ENCODE peak calls at places on chromosomes 12 and 14, in six cellular contexts. I is stomach, Q is GM12892, P is NB4, A is body of pancreas, T is breast epithelium. W is an unnamed sample.

GRCh38 chr14:52313493-52313881 is 625 bp upstream of the PTGER2 start:
- DNase-seq in Q (no peak), A (no peak), I (no peak), T (no peak), P (no peak), W (no peak)

GRCh38 chr12:55828357-55828756 is 1.0 kb downstream of the DNAJC14 start:
- DNase-seq in I (no peak), P (no peak), T (no peak), Q (no peak), A (no peak), W (no peak)

GRCh38 chr14:91321131-91321530 is 76.6 kb upstream of the GPR68 start:
- DNase-seq in I (no peak), T (no peak), A (no peak), P (no peak), Q (no peak), W (peak)

GRCh38 chr14:37594238-37594915 is 672 bp downstream of the FOXA1 start:
- DNase-seq in I (peak), A (peak), Q (no peak), P (peak), T (no peak), W (no peak)

GRCh38 chr12:94725375-94726168 is 75.2 kb upstream of the TMCC3 start:
- DNase-seq in T (no peak), A (no peak), Q (no peak), P (peak), I (peak), W (no peak)

GRCh38 chr12:84642201-84642600 is 270.4 kb downstream of the SLC6A15 start:
- DNase-seq in Q (no peak), I (no peak), P (no peak), A (no peak), T (no peak), W (no peak)

GRCh38 chr14:91015435-91015834 is 45.0 kb downstream of the RPS6KA5 start:
- DNase-seq in I (no peak), P (no peak), T (no peak), A (no peak), Q (no peak), W (no peak)

GRCh38 chr14:102525213-102526143 is 15.9 kb upstream of the ANKRD9 start:
- DNase-seq in T (no peak), P (peak), A (no peak), I (no peak), Q (no peak), W (no peak)

GRCh38 chr12:102917026-102917787 is at the start of gene PAH:
- DNase-seq in P (peak), T (no peak), A (peak), I (peak), Q (peak), W (peak)

GRCh38 chr12:51905507-51906438 is 1.5 kb upstream of the ACVRL1 start:
- DNase-seq in I (peak), A (peak), T (no peak), Q (no peak), P (no peak), W (no peak)

GRCh38 chr14:52052289-52052943 is 16.4 kb downstream of the NID2 start:
- DNase-seq in P (no peak), I (no peak), T (no peak), A (no peak), Q (no peak), W (no peak)

GRCh38 chr12:123131879-123132402 is 18.9 kb downstream of the PITPNM2 start:
- DNase-seq in A (peak), P (no peak), Q (no peak), T (peak), I (peak), W (peak)

GRCh38 chr12:56154246-56154771 is 1.9 kb downstream of the MYL6B start:
- DNase-seq in A (no peak), Q (no peak), I (no peak), T (no peak), P (no peak), W (no peak)

GRCh38 chr12:7498832-7499231 is 4.7 kb downstream of the CD163 start:
- DNase-seq in T (no peak), P (peak), I (no peak), Q (no peak), A (no peak), W (no peak)

GRCh38 chr12:101038289-101038871 is 171.7 kb downstream of the SLC5A8 start:
- DNase-seq in A (no peak), T (no peak), I (no peak), Q (no peak), P (peak), W (no peak)

GRCh38 chr14:82422186-82422585 is 888.5 kb upstream of the SEL1L start:
- DNase-seq in I (no peak), Q (no peak), A (no peak), P (no peak), T (no peak), W (no peak)

GRCh38 chr12:123816896-123817537 is 54.9 kb downstream of the DNAH10 start:
- DNase-seq in Q (no peak), A (no peak), T (no peak), P (no peak), I (no peak), W (no peak)

GRCh38 chr14:74902941-74903705 is 19.9 kb downstream of the RPS6KL1 start:
- DNase-seq in P (no peak), T (no peak), Q (no peak), I (no peak), A (no peak), W (no peak)

GRCh38 chr14:74907744-74908143 is 15.3 kb downstream of the RPS6KL1 start:
- DNase-seq in Q (no peak), P (no peak), I (no peak), T (no peak), A (no peak), W (no peak)

GRCh38 chr14:74906923-74907620 is 16.0 kb downstream of the RPS6KL1 start:
- DNase-seq in T (no peak), P (no peak), I (no peak), Q (no peak), A (no peak), W (peak)

GRCh38 chr14:74904623-74905503 is 18.2 kb downstream of the RPS6KL1 start:
- DNase-seq in A (no peak), I (no peak), P (no peak), T (no peak), Q (no peak), W (no peak)

DNA sequence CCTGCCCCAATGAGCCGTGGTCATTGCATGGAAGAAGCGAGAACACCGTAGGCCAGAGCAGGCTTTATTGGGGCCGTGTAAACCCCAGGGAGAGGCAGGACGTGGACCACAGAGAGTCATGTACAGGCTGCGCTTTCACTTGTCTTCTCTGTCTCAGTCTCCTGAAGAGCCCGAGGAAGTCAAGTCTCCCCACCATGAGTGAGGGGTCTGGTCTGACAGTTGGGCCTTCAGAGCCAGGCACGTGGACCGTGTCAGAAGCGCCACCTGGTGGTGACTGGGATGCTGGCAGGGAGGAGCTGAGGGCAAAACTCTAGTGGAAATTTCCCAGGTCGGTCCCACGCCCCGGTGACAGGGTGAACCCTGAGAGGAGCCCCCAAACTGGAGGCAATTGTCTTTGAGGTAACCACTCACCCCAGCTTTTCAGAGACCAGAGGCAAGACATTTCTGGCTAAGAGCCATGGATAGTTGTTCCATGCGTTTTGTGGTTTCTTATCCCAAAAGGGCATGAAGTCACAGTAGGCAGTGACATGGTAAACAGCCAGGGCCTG is 17.4 kb downstream of the RPS6KL1 start:
- DNase-seq in A (peak), P (peak), T (no peak), I (peak), Q (peak), W (peak)
- TF ChIP-seq POLR2A in A (peak), P (no peak), T (no peak), I (no peak), Q (no peak), W (no peak)

GRCh38 chr12:49902399-49903350 is 1.0 kb downstream of the FAIM2 start:
- DNase-seq in I (no peak), Q (no peak), P (no peak), A (peak), T (no peak), W (peak)

GRCh38 chr12:49903351-49903699 is 375 bp downstream of the FAIM2 start:
- DNase-seq in T (no peak), Q (no peak), I (no peak), P (no peak), A (peak), W (peak)

GRCh38 chr12:49904601-49905000 is 901 bp upstream of the FAIM2 start:
- DNase-seq in I (no peak), P (no peak), A (no peak), T (no peak), Q (no peak), W (no peak)

GRCh38 chr12:49901986-49902385 is 1.7 kb downstream of the FAIM2 start:
- DNase-seq in Q (no peak), A (no peak), P (no peak), T (no peak), I (no peak), W (peak)

GRCh38 chr12:49903700-49904423 is at the start of gene FAIM2:
- DNase-seq in Q (no peak), I (no peak), T (no peak), A (no peak), P (no peak), W (peak)
- TF ChIP-seq POLR2A in Q (no peak), I (no peak), T (no peak), A (no peak), P (no peak), W (no peak)

GRCh38 chr12:117998719-117999118 is 17.8 kb upstream of the RFC5 start:
- DNase-seq in P (no peak), Q (no peak), I (no peak), T (no peak), A (no peak), W (no peak)
- TF ChIP-seq POLR2A in P (no peak), Q (no peak), I (no peak), T (no peak), A (no peak), W (no peak)

DNA sequence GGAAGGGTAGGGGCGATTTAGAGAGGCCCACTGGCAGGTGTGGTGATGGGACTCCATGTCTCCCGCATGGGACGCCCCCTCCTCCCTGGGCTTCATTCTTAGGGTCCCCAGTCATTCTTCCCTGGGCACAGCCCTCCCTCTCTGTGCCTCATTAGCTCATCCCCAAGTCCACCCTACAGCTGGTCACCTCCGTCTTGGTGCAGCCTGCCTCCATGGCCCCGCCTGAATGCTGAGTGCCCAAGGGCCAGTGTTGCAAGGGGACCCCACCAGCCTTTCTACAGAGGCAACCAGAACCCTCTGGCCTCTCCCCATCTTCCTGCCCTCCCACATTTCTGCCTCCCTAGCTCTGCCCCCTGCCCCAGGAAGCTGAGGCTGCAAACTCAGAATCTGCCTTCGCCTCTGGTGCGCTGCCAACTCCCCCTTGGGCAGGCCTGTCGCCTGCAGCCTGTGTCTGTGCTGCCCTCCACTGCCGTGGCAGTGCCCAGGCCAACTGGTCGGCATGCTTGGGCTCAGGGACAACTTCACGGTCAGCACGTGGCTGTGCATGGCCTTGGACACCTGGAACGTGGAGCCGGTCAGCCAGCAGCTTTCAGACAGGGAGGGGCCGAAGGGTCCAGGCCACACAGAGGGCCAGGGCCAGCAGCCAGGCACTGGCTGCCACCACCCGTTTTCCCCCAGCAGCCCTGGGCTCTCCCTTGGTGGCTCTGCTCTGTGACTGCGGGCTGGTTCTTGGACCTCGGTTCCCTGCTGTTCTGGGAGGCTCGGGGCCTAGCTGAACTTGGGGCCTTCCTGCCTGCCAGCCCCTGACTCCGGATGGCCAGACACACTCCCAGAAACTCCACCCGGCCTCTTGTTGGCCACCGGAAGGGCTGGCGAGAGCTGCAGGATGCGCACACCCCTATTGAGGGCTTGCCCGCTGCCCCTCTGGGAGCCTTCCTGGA is 33.9 kb upstream of the PPP1R13B start:
- DNase-seq in T (no peak), Q (no peak), P (no peak), I (peak), A (peak), W (peak)
- TF ChIP-seq POLR2A in T (no peak), Q (no peak), P (no peak), I (no peak), A (peak), W (no peak)

DNA sequence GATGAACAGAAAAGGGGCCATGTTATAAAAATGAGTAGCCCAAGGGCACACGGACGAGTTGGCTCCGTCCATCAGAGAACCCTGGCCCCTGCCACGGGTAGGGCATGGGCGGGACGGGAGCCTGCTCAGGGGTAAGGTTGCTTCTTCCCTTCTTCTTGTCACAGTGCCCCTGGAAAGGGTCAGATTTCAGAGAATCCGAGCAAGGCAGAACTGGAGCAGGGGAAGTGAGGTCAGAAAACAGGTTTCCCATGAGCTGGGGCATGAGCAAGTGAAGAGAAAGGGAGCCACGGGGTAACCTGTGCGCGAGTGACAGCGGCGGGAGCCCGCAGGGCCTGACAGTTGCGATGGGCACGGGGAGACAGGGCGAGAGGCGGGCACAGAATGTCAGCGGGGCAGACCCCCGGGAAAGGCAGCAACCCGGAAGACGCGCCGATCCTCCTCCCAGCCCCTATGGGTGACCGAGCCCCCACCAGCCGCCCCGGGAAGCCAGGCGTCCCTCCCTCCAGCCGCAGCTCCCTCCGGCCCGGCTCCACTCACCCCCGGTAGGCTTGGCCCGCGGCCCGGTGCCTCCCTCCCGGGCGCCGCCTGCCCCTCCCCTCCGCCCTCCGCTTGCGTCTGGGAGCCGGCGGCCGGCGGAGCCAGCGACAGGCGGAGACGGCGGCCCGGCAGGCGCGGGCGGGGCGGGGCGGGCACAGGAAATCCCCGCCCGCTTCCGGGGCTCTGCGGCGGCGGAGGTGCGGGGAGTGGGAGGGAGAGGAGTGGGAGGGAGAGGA is at the start of gene ZNF641:
- DNase-seq in I (peak), A (peak), P (peak), Q (peak), T (peak), W (peak)
- TF ChIP-seq POLR2A in I (no peak), A (peak), P (peak), Q (peak), T (peak), W (no peak)

GRCh38 chr12:115338566-115339294 is 654.8 kb upstream of the TBX3 start:
- DNase-seq in A (no peak), Q (no peak), I (no peak), T (no peak), P (no peak), W (no peak)

GRCh38 chr12:115335594-115335993 is 651.6 kb upstream of the TBX3 start:
- DNase-seq in A (no peak), P (no peak), T (no peak), I (no peak), Q (no peak), W (no peak)

GRCh38 chr12:115335048-115335447 is 651.1 kb upstream of the TBX3 start:
- DNase-seq in A (no peak), P (no peak), Q (no peak), I (no peak), T (no peak), W (no peak)

GRCh38 chr12:115336506-115336905 is 652.5 kb upstream of the TBX3 start:
- DNase-seq in I (no peak), P (no peak), A (no peak), T (no peak), Q (no peak), W (no peak)

DNA sequence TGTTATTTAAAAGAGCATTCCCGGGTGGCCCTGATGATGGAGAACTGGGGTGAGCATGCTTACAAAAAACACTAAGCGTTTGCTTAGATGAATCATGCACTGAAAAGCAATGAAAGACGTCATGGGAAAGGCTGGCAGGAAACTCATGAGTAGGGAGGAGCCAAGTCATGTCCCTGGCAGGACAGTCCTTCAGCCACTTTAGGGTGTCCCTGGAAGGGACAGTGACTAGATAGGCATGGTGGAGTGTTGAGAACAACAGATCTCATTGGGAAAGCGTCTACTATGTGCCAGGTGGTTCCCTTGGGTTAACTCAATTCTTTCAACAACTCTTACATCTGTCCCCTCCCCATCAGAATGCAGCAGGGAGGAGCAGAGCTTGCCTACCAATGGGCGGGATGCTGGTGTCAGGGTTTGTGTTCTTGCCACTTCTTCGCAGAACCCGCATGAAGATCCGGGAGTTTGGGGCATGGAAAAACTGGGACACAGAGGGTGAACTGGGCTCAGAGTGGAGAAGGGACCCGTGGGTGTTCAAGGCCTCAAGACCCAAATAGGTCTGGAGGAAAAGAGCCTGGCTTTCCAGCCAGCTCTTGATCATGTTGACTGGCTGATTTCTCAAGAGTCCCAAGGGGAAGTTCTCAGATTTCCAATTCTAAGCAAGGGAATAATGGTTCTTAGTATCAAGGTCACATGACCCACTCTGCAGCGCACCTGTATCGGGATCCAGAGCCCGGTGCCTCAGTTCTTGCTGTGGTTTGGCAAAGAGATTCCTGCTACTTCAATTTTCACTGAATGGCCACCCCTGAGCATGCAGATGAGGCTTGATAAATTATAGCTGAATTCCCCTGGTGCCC is 653.9 kb upstream of the TBX3 start:
- DNase-seq in P (no peak), I (no peak), Q (no peak), A (peak), T (peak), W (no peak)
- TF ChIP-seq POLR2A in P (no peak), I (no peak), Q (no peak), A (no peak), T (no peak), W (no peak)

GRCh38 chr14:65210118-65210826 is 108.0 kb upstream of the MAX start:
- DNase-seq in Q (peak), T (no peak), I (no peak), A (no peak), P (peak), W (no peak)
- TF ChIP-seq POLR2A in Q (peak), T (no peak), I (no peak), A (no peak), P (no peak), W (no peak)

DNA sequence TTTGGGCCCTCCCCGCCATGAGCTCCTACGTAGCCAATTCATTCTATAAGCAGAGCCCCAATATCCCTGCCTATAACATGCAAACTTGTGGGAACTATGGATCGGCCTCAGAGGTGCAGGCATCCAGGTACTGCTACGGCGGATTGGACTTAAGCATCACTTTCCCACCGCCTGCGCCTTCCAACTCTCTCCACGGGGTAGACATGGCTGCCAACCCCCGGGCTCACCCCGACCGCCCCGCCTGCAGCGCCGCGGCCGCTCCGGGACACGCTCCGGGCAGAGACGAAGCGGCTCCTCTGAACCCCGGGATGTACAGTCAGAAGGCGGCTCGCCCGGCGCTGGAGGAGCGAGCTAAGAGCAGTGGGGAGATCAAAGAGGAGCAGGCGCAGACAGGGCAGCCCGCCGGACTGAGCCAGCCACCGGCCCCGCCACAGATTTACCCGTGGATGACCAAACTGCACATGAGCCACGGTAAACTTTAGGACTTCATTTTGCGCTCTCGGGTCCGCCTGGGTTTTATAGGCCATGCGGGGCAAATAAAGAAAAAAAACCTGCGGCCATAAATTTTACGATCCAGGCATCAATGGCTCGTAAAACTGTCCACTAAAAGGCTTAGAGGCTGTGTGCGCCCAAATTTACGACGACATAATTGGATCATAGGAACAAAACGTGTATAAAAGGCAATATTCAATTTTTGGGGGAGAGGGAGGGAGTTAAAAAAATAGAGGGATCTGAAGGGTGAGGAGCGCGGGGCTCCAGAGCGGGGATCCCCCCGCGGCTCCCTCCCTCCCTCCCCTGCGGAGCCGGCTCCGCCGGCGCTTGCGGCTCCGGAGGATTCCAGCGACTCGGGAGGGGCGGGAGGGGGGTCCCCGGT is 493 bp downstream of the HOXC5 start:
- DNase-seq in T (no peak), A (no peak), I (peak), P (peak), Q (no peak), W (no peak)
- TF ChIP-seq POLR2A in T (no peak), A (no peak), I (no peak), P (no peak), Q (no peak), W (no peak)